ENCODE peak calls at places on chromosomes 13 and 19, in five cellular contexts. N is T-cell; F is nephron progenitor cell; Y is NCI-H748 treated with DMSO at 0.1 percent for 48 hours; B is activated CD4-positive, alpha-beta T cell treated with anti-CD3 and anti-CD28 coated beads, Interleukin-2, amount 10 ng/mL, durations not matched to agents 7 days and 5 days. X is an unnamed sample.

GRCh38 chr13:45441633-45442032 is 23.1 kb upstream of the COG3 start:
- DNase-seq in F (no peak), N (no peak), B (peak), Y (no peak), X (no peak)

GRCh38 chr19:51501594-51502263 is at the start of gene SIGLEC12:
- DNase-seq in B (peak), F (no peak), Y (no peak), N (no peak), X (no peak)

GRCh38 chr19:48961051-48961649 is 4.0 kb upstream of the FTL start:
- DNase-seq in B (no peak), Y (no peak), F (no peak), N (no peak), X (no peak)

GRCh38 chr19:19900574-19901444 is at the start of gene ZNF93:
- DNase-seq in Y (peak), N (peak), B (peak), F (peak), X (peak)

GRCh38 chr13:31896427-31896826 is 135.1 kb upstream of the FRY start:
- DNase-seq in F (no peak), Y (no peak), B (no peak), N (no peak), X (no peak)

GRCh38 chr13:110680852-110681251 is 25.1 kb downstream of the CARS2 start:
- DNase-seq in B (peak), Y (no peak), F (peak), N (peak), X (no peak)

GRCh38 chr13:85741017-85741416 is 58.2 kb downstream of the SLITRK6 start:
- DNase-seq in B (no peak), F (no peak), Y (no peak), N (no peak), X (no peak)

GRCh38 chr19:48484247-48484893 is 15.2 kb downstream of the CYTH2 start:
- DNase-seq in F (no peak), B (no peak), Y (no peak), N (no peak), X (no peak)

GRCh38 chr13:73109969-73110368 is 51.2 kb downstream of the KLF5 start:
- DNase-seq in F (no peak), B (no peak), N (no peak), Y (no peak), X (no peak)

GRCh38 chr13:91621161-91621560 is 222.7 kb downstream of the GPC5 start:
- DNase-seq in F (no peak), B (no peak), N (no peak), Y (no peak), X (no peak)

GRCh38 chr19:28612275-28612769 is 600.6 kb downstream of the UQCRFS1 start:
- DNase-seq in B (no peak), F (no peak), Y (no peak), N (no peak), X (no peak)

GRCh38 chr19:13207237-13208130 is 57.3 kb downstream of the IER2 start:
- DNase-seq in B (no peak), N (no peak), Y (no peak), F (peak), X (no peak)

GRCh38 chr13:24087611-24088235 is 72.8 kb upstream of the SPATA13 start:
- DNase-seq in N (no peak), F (no peak), B (no peak), Y (no peak), X (no peak)

GRCh38 chr13:110232756-110233155 is 74.2 kb downstream of the COL4A1 start:
- DNase-seq in B (no peak), F (no peak), Y (no peak), N (no peak), X (no peak)

GRCh38 chr19:35151273-35152065 is 3.1 kb upstream of the FXYD5 start:
- DNase-seq in Y (no peak), B (no peak), F (no peak), N (no peak), X (no peak)

GRCh38 chr13:96003304-96003703 is 49.9 kb downstream of the UGGT2 start:
- DNase-seq in B (no peak), F (no peak), N (no peak), Y (no peak), X (no peak)

GRCh38 chr19:18645035-18645511 is 8.2 kb downstream of the KLHL26 start:
- DNase-seq in F (no peak), B (no peak), Y (no peak), N (no peak), X (no peak)

GRCh38 chr13:50244355-50244912 is 229.2 kb downstream of the KCNRG start:
- DNase-seq in N (no peak), F (no peak), B (no peak), Y (no peak), X (no peak)

GRCh38 chr19:53644061-53644816 is 12.4 kb downstream of the DPRX start:
- DNase-seq in Y (no peak), B (no peak), N (no peak), F (no peak), X (no peak)

GRCh38 chr19:43782689-43783231 is 2.0 kb upstream of the KCNN4 start:
- DNase-seq in Y (peak), B (no peak), F (no peak), N (no peak), X (no peak)

GRCh38 chr19:35168261-35168660 is 13.7 kb downstream of the FXYD5 start:
- DNase-seq in N (no peak), B (no peak), Y (no peak), F (no peak), X (peak)

GRCh38 chr13:98576963-98577822 is at the start of gene STK24:
- DNase-seq in F (peak), Y (peak), B (peak), N (peak), X (peak)

GRCh38 chr13:83557845-83558244 is 324.4 kb downstream of the SLITRK1 start:
- DNase-seq in B (no peak), F (no peak), Y (no peak), N (no peak), X (no peak)

GRCh38 chr13:78660130-78660857 is 1.3 kb upstream of the OBI1 start:
- DNase-seq in F (no peak), Y (no peak), B (peak), N (no peak), X (no peak)

GRCh38 chr13:45209229-45209628 is 8.4 kb upstream of the KCTD4 start:
- DNase-seq in N (no peak), B (no peak), F (no peak), Y (no peak), X (no peak)

X was measured in stimulated activated effector memory CD8-positive, alpha-beta T cell treated with anti-CD3 and anti-CD28 coated beads, Interleukin-12 subunit alpha, Interleukin-12 subunit beta, amount 100 ng/mL, for 72 hours.